ENCODE peak calls at places on chromosomes 4 and X, in four cellular contexts. One of them, this sample, is unnamed.

GRCh38 chr4:76354517-76355473 is 48.3 kb downstream of the STBD1 start:
- DNase-seq in uterus: no peak
- DNase-seq in GM04504: no peak
- DNase-seq in CMK: peak
- DNase-seq in this sample: no peak

GRCh38 chr4:168098257-168098717 is 6.0 kb downstream of the ANXA10 start:
- DNase-seq in uterus: no peak
- DNase-seq in CMK: no peak
- DNase-seq in GM04504: no peak
- DNase-seq in this sample: no peak

GRCh38 chr4:73066928-73067327 is 2.6 kb downstream of the COX18 start:
- DNase-seq in uterus: no peak
- DNase-seq in CMK: no peak
- DNase-seq in GM04504: no peak
- DNase-seq in this sample: no peak

GRCh38 chr4:89727236-89727635 is 109.7 kb downstream of the SNCA start:
- DNase-seq in CMK: no peak
- DNase-seq in GM04504: no peak
- DNase-seq in uterus: no peak
- DNase-seq in this sample: no peak

GRCh38 chr4:6391186-6391851 is 81.1 kb downstream of the PPP2R2C start:
- DNase-seq in GM04504: no peak
- DNase-seq in CMK: no peak
- DNase-seq in uterus: no peak
- DNase-seq in this sample: no peak

GRCh38 chr4:184978211-184978610 is 40.1 kb upstream of the HELT start:
- DNase-seq in uterus: no peak
- DNase-seq in CMK: no peak
- DNase-seq in GM04504: no peak
- DNase-seq in this sample: no peak

GRCh38 chr4:73662709-73663546 is 42.7 kb upstream of the RASSF6 start:
- DNase-seq in uterus: no peak
- DNase-seq in GM04504: no peak
- DNase-seq in CMK: peak
- DNase-seq in this sample: no peak

GRCh38 chr4:65386927-65387326 is 283.4 kb downstream of the EPHA5 start:
- DNase-seq in uterus: no peak
- DNase-seq in GM04504: no peak
- DNase-seq in CMK: no peak
- DNase-seq in this sample: no peak

GRCh38 chrX:27775984-27776383 is 31.8 kb upstream of the MAGEB10 start:
- DNase-seq in uterus: no peak
- DNase-seq in CMK: no peak
- DNase-seq in GM04504: no peak
- DNase-seq in this sample: no peak

GRCh38 chrX:120140293-120140981 is 18.0 kb upstream of the RHOXF2 start:
- DNase-seq in uterus: no peak
- DNase-seq in GM04504: no peak
- DNase-seq in CMK: no peak
- DNase-seq in this sample: no peak

GRCh38 chrX:103562801-103563200 is 22.5 kb upstream of the TCEAL4 start:
- DNase-seq in uterus: no peak
- DNase-seq in CMK: no peak
- DNase-seq in GM04504: no peak
- DNase-seq in this sample: no peak

GRCh38 chrX:149877157-149877556 is 3.8 kb upstream of the MAGEA8 start:
- DNase-seq in CMK: no peak
- DNase-seq in GM04504: no peak
- DNase-seq in uterus: no peak
- DNase-seq in this sample: no peak

GRCh38 chr4:12555011-12555410 is 929.1 kb downstream of the RAB28 start:
- DNase-seq in uterus: no peak
- DNase-seq in CMK: peak
- DNase-seq in GM04504: no peak
- DNase-seq in this sample: no peak

GRCh38 chr4:151359576-151359975 is 34.2 kb upstream of the SH3D19 start:
- DNase-seq in uterus: no peak
- DNase-seq in CMK: no peak
- DNase-seq in GM04504: no peak
- DNase-seq in this sample: no peak

GRCh38 chr4:53601251-53601764 is 10.0 kb upstream of the LNX1 start:
- DNase-seq in GM04504: no peak
- DNase-seq in uterus: no peak
- DNase-seq in CMK: peak
- DNase-seq in this sample: no peak

GRCh38 chr4:125225806-125226205 is 88.9 kb upstream of the FAT4 start:
- DNase-seq in GM04504: no peak
- DNase-seq in uterus: no peak
- DNase-seq in CMK: no peak
- DNase-seq in this sample: no peak

GRCh38 chrX:150767045-150767395 is 73.8 kb downstream of the MTMR1 start:
- DNase-seq in CMK: no peak
- DNase-seq in GM04504: no peak
- DNase-seq in uterus: no peak
- DNase-seq in this sample: no peak

GRCh38 chrX:14028473-14028872 is 1.2 kb downstream of the GEMIN8 start:
- DNase-seq in GM04504: no peak
- DNase-seq in uterus: no peak
- DNase-seq in CMK: no peak
- DNase-seq in this sample: no peak

GRCh38 chrX:149516604-149517003 is 11.5 kb upstream of the IDS start:
- DNase-seq in CMK: no peak
- DNase-seq in GM04504: no peak
- DNase-seq in uterus: no peak
- DNase-seq in this sample: no peak

GRCh38 chr4:107838138-107838618 is 13.4 kb downstream of the SGMS2 start:
- DNase-seq in uterus: no peak
- DNase-seq in CMK: no peak
- DNase-seq in GM04504: peak
- DNase-seq in this sample: no peak

GRCh38 chr4:133866328-133866699 is 335.3 kb downstream of the PABPC4L start:
- DNase-seq in GM04504: no peak
- DNase-seq in CMK: no peak
- DNase-seq in uterus: no peak
- DNase-seq in this sample: no peak

GRCh38 chr4:107751670-107752069 is 31.6 kb upstream of the PAPSS1 start:
- DNase-seq in CMK: no peak
- DNase-seq in GM04504: no peak
- DNase-seq in uterus: no peak
- DNase-seq in this sample: no peak

GRCh38 chrX:6226646-6227444 is 1.8 kb downstream of the NLGN4X start:
- DNase-seq in uterus: no peak
- DNase-seq in GM04504: no peak
- DNase-seq in CMK: no peak
- DNase-seq in this sample: no peak

GRCh38 chr4:185278716-185279115 is 69.3 kb downstream of the SNX25 start:
- DNase-seq in CMK: no peak
- DNase-seq in GM04504: no peak
- DNase-seq in uterus: no peak
- DNase-seq in this sample: no peak

GRCh38 chr4:7426525-7427171 is 8.1 kb downstream of the PSAPL1 start:
- DNase-seq in GM04504: no peak
- DNase-seq in CMK: no peak
- DNase-seq in uterus: peak
- DNase-seq in this sample: no peak

This sample was measured in activated B cell treated with CpG ODN at 0.5 μM for 24 hours.